ENCODE peak calls at places on chromosomes 7 and 10, in seven cellular contexts. A, U, Y, B, Z, X and S are unnamed samples.

GRCh38 chr7:38839846-38840245 is 69.1 kb downstream of the VPS41 start:
- DNase-seq in A (no peak), U (no peak), Y (no peak), B (no peak), Z (no peak), X (peak), S (no peak)

GRCh38 chr7:92973964-92974363 is 137.6 kb upstream of the CDK6 start:
- DNase-seq in A (no peak), U (peak), Y (no peak), B (no peak), Z (no peak), X (peak), S (peak)

GRCh38 chr10:16944081-16944922 is 127.1 kb upstream of the RSU1 start:
- DNase-seq in A (no peak), U (peak), Y (no peak), B (no peak), Z (peak), X (peak), S (peak)

GRCh38 chr7:70703785-70704184 is 428.2 kb upstream of the GALNT17 start:
- DNase-seq in A (no peak), U (no peak), Y (no peak), B (no peak), Z (no peak), X (no peak), S (no peak)

GRCh38 chr10:58335306-58336005 is 650 bp downstream of the UBE2D1 start:
- DNase-seq in A (peak), U (peak), Y (no peak), B (no peak), Z (no peak), X (no peak), S (peak)

GRCh38 chr10:114708717-114709352 is 50.8 kb upstream of the ABLIM1 start:
- DNase-seq in A (no peak), U (peak), Y (no peak), B (no peak), Z (no peak), X (peak), S (peak)

GRCh38 chr7:76393116-76394031 is 16.1 kb downstream of the SSC4D start:
- DNase-seq in A (peak), U (peak), Y (peak), B (peak), Z (peak), X (peak), S (peak)

GRCh38 chr7:80170445-80170844 is 35.8 kb downstream of the GNAI1 start:
- DNase-seq in A (no peak), U (no peak), Y (no peak), B (no peak), Z (no peak), X (no peak), S (no peak)

GRCh38 chr10:72913287-72913686 is 19.7 kb downstream of the OIT3 start:
- DNase-seq in A (no peak), U (no peak), Y (no peak), B (no peak), Z (no peak), X (no peak), S (no peak)

DNA sequence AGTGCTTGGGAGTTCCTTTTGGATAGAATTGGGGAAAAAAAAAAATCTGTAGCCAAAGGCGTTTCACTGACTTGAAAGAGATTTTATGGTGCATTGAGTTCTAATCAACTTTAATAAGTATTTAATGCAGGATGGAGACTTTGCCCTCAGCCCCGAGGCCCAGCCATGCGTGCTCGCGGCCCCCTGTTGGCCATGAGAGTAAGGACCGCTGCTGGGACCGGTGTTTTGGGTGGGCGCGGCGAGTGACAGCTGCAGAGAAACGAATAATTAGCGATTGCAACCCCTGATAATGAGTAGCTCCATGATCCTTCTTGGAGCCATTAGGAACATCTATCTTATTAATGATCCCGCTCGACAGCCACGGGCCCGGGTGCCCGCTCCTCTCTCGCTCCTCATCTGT is 347.4 kb downstream of the RPS24 start:
- DNase-seq in A (no peak), U (no peak), Y (peak), B (no peak), Z (no peak), X (no peak), S (no peak)
- TF ChIP-seq CTCF in A (no peak), U (peak), Y (peak), B (no peak), Z (peak), X (peak), S (peak)

GRCh38 chr10:24440817-24441790 is 232.2 kb downstream of the KIAA1217 start:
- DNase-seq in A (no peak), U (peak), Y (no peak), B (no peak), Z (no peak), X (peak), S (peak)
- TF ChIP-seq CTCF in A (no peak), U (no peak), Y (no peak), B (no peak), Z (no peak), X (no peak), S (no peak)

DNA sequence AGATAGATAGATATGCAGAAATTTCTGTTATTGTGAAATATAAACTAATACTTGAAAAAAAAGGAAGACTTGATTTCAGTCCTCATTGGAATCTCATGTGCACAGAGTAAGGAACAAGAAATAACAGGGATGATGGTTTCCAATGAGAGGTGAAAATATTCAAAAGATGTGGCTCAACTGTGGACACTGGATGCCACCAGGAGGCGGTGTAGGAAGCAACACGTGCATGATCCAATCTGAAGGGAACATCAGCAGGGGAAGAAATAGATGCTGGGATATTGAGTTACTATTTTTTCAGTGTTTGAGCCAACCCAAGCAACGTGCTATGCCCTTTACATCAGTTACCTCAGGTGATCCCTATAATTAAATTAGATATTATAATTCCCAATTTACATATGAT is 710.8 kb upstream of the LRRTM3 start:
- DNase-seq in A (no peak), U (no peak), Y (no peak), B (no peak), Z (no peak), X (no peak), S (no peak)
- TF ChIP-seq CTCF in A (peak), U (no peak), Y (peak), B (no peak), Z (no peak), X (peak), S (no peak)

GRCh38 chr10:43685744-43686143 is 37.1 kb upstream of the ZNF32 start:
- DNase-seq in A (no peak), U (no peak), Y (no peak), B (no peak), Z (no peak), X (no peak), S (no peak)

GRCh38 chr10:43684198-43684559 is 35.5 kb upstream of the ZNF32 start:
- DNase-seq in A (no peak), U (no peak), Y (no peak), B (no peak), Z (no peak), X (no peak), S (no peak)

GRCh38 chr10:43687373-43687772 is 38.7 kb upstream of the ZNF32 start:
- DNase-seq in A (no peak), U (no peak), Y (no peak), B (no peak), Z (no peak), X (no peak), S (no peak)

GRCh38 chr10:43688348-43688892 is 39.7 kb upstream of the ZNF32 start:
- DNase-seq in A (no peak), U (no peak), Y (no peak), B (no peak), Z (no peak), X (no peak), S (no peak)

DNA sequence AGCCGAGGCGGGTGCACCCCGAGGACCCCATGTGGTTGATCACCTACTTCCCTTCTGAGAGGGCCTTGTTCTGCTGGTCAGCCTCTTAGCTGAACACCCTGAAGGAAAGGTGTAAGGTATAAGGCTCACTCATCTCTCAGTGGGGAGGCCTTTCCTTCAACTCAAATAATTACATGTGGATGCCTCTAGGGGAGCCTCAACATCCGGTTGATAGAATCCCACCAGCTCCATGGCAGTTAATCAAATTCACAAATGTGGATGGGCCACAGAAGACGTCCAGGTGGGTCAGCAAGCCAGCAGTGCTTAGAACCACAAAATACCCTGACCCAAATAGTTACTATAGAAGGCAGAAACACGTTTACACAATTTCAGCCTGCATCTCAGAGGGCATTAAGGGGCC is 37.7 kb upstream of the ZNF32 start:
- DNase-seq in A (no peak), U (no peak), Y (no peak), B (no peak), Z (no peak), X (no peak), S (no peak)
- TF ChIP-seq CTCF in A (no peak), U (peak), Y (peak), B (no peak), Z (no peak), X (peak), S (peak)

GRCh38 chr7:142583424-142583823 is 165.8 kb upstream of the PRSS1 start:
- DNase-seq in A (no peak), U (peak), Y (no peak), B (no peak), Z (no peak), X (peak), S (peak)

GRCh38 chr7:142587578-142588191 is 161.6 kb upstream of the PRSS1 start:
- DNase-seq in A (no peak), U (peak), Y (no peak), B (no peak), Z (no peak), X (peak), S (peak)

GRCh38 chr7:142584765-142585164 is 164.5 kb upstream of the PRSS1 start:
- DNase-seq in A (no peak), U (peak), Y (no peak), B (no peak), Z (no peak), X (peak), S (no peak)

GRCh38 chr7:142586611-142587010 is 162.7 kb upstream of the PRSS1 start:
- DNase-seq in A (no peak), U (no peak), Y (no peak), B (no peak), Z (no peak), X (no peak), S (no peak)

DNA sequence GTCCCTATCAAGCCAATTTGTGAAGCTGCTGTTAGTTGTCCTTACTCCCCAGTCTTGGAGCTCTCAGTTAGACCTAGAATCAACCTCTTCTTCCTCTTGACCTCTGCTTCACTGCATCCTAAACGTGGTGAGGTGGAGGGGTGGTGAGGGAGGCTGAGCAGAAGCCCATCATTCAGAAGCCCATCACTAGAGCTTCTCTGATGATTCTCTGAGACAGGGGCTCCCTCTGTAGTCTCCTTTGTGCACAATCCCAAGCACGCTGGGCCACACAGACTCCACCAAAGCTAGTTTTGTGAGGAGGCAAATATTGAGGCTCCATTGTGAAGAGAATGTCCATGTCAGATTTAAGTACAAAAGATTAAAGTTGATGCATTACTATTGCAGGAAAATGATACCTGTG is 163.8 kb upstream of the PRSS1 start:
- DNase-seq in A (no peak), U (no peak), Y (no peak), B (no peak), Z (no peak), X (no peak), S (no peak)
- TF ChIP-seq CTCF in A (no peak), U (peak), Y (peak), B (no peak), Z (no peak), X (peak), S (peak)

GRCh38 chr10:14560274-14560673 is 214.4 kb downstream of the FAM107B start:
- DNase-seq in A (no peak), U (peak), Y (no peak), B (no peak), Z (no peak), X (peak), S (peak)
- TF ChIP-seq CTCF in A (no peak), U (no peak), Y (peak), B (no peak), Z (no peak), X (no peak), S (no peak)

GRCh38 chr10:79468841-79469585 is 23.6 kb upstream of the ZCCHC24 start:
- DNase-seq in A (no peak), U (no peak), Y (no peak), B (no peak), Z (no peak), X (no peak), S (no peak)

GRCh38 chr10:79465341-79465740 is 19.9 kb upstream of the ZCCHC24 start:
- DNase-seq in A (no peak), U (no peak), Y (no peak), B (no peak), Z (no peak), X (no peak), S (no peak)

GRCh38 chr10:79470096-79470495 is 24.7 kb upstream of the ZCCHC24 start:
- DNase-seq in A (no peak), U (no peak), Y (no peak), B (no peak), Z (no peak), X (no peak), S (no peak)

GRCh38 chr10:79471776-79472175 is 26.4 kb upstream of the ZCCHC24 start:
- DNase-seq in A (no peak), U (no peak), Y (no peak), B (no peak), Z (no peak), X (no peak), S (no peak)

GRCh38 chr10:79468015-79468560 is 22.7 kb upstream of the ZCCHC24 start:
- DNase-seq in A (no peak), U (no peak), Y (no peak), B (no peak), Z (no peak), X (no peak), S (no peak)
- TF ChIP-seq CTCF in A (no peak), U (no peak), Y (no peak), B (no peak), Z (no peak), X (no peak), S (no peak)